ENCODE peak calls at places on chromosomes 16 and 17, in six cellular contexts. K, Q, X, B, T and W are unnamed samples.

GRCh38 chr16:52114414-52114813 is 432.5 kb downstream of the TOX3 start:
- DNase-seq in K (no peak), Q (no peak), X (peak; percentile 39), B (no peak), T (no peak), W (no peak)

GRCh38 chr16:1639840-1640239 is 27.7 kb downstream of the CRAMP1 start:
- DNase-seq in K (no peak), Q (no peak), X (no peak), B (no peak), T (no peak), W (no peak)

GRCh38 chr16:31033709-31034492 is 543 bp downstream of the STX4 start:
- DNase-seq in K (peak; percentile 92), Q (peak; percentile 66), X (peak; percentile 88), B (peak; percentile 76), T (peak; percentile 94), W (peak; percentile 63)

GRCh38 chr16:89044394-89045180 is 49.1 kb upstream of the ACSF3 start:
- DNase-seq in K (no peak), Q (no peak), X (no peak), B (no peak), T (peak; percentile 14), W (no peak)

GRCh38 chr17:54439816-54440215 is 460.8 kb upstream of the TOM1L1 start:
- DNase-seq in K (no peak), Q (no peak), X (no peak), B (no peak), T (no peak), W (no peak)

GRCh38 chr17:75115545-75115944 is 5.8 kb downstream of the ARMC7 start:
- DNase-seq in K (no peak), Q (no peak), X (no peak), B (no peak), T (no peak), W (no peak)

GRCh38 chr17:6569391-6570302 is 13.3 kb upstream of the PITPNM3 start:
- DNase-seq in K (no peak), Q (no peak), X (no peak), B (no peak), T (no peak), W (no peak)

GRCh38 chr17:27078296-27078695 is 215.6 kb upstream of the WSB1 start:
- DNase-seq in K (no peak), Q (no peak), X (no peak), B (no peak), T (no peak), W (no peak)

GRCh38 chr17:38898812-38899348 is 26.5 kb upstream of the LASP1NB start:
- DNase-seq in K (no peak), Q (no peak), X (peak; percentile 75), B (no peak), T (no peak), W (no peak)

GRCh38 chr16:67993207-67994036 is 5.9 kb downstream of the DPEP2 start:
- DNase-seq in K (peak; percentile 95), Q (peak; percentile 38), X (peak; percentile 23), B (peak; percentile 73), T (peak; percentile 88), W (peak; percentile 68)

GRCh38 chr17:74408830-74409229 is 23.1 kb upstream of the GPRC5C start:
- DNase-seq in K (no peak), Q (no peak), X (no peak), B (peak; percentile 48), T (no peak), W (no peak)

GRCh38 chr16:70250748-70251650 is 741 bp downstream of the EXOSC6 start:
- DNase-seq in K (peak; percentile 62), Q (peak; percentile 48), X (no peak), B (no peak), T (peak; percentile 55), W (peak; percentile 28)

GRCh38 chr16:25838724-25839186 is 147.0 kb downstream of the HS3ST4 start:
- DNase-seq in K (no peak), Q (peak; percentile 13), X (peak; percentile 60), B (peak; percentile 71), T (no peak), W (peak; percentile 71)

GRCh38 chr16:79194291-79194690 is 406.2 kb downstream of the MAF start:
- DNase-seq in K (no peak), Q (no peak), X (no peak), B (no peak), T (no peak), W (no peak)

GRCh38 chr16:84884311-84885023 is 64.7 kb downstream of the CRISPLD2 start:
- DNase-seq in K (no peak), Q (peak; percentile 34), X (no peak), B (no peak), T (peak; percentile 59), W (no peak)

GRCh38 chr16:9091867-9092281 is 430 bp downstream of the HAPSTR1 start:
- DNase-seq in K (no peak), Q (peak; percentile 58), X (no peak), B (no peak), T (peak; percentile 56), W (no peak)

GRCh38 chr17:82346342-82347300 is 12.4 kb upstream of the TEX19 start:
- DNase-seq in K (no peak), Q (no peak), X (no peak), B (no peak), T (no peak), W (no peak)

GRCh38 chr16:27177031-27177774 is 26.1 kb upstream of the KDM8 start:
- DNase-seq in K (no peak), Q (peak; percentile 60), X (peak; percentile 79), B (no peak), T (no peak), W (no peak)

GRCh38 chr17:78819402-78819801 is 21.2 kb downstream of the USP36 start:
- DNase-seq in K (no peak), Q (no peak), X (no peak), B (no peak), T (no peak), W (no peak)

GRCh38 chr17:43661699-43662431 is at the start of gene MEOX1:
- DNase-seq in K (no peak), Q (peak; percentile 69), X (peak; percentile 72), B (no peak), T (no peak), W (peak; percentile 57)

GRCh38 chr16:69859105-69859969 is 91.8 kb upstream of the CLEC18A start:
- DNase-seq in K (peak; percentile 50), Q (peak; percentile 19), X (peak; percentile 62), B (peak; percentile 16), T (peak; percentile 34), W (peak; percentile 62)

GRCh38 chr16:23595246-23595950 is 718 bp downstream of the NDUFAB1 start:
- DNase-seq in K (no peak), Q (no peak), X (no peak), B (no peak), T (no peak), W (no peak)

GRCh38 chr17:43431741-43432523 is 33.1 kb downstream of the ARL4D start:
- DNase-seq in K (no peak), Q (no peak), X (no peak), B (peak; percentile 95), T (peak; percentile 51), W (peak; percentile 77)

GRCh38 chr17:37187262-37187661 is 188.5 kb upstream of the C17orf78 start:
- DNase-seq in K (no peak), Q (no peak), X (peak; percentile 36), B (no peak), T (no peak), W (no peak)

GRCh38 chr17:69448431-69449102 is 34.1 kb downstream of the MAP2K6 start:
- DNase-seq in K (no peak), Q (no peak), X (no peak), B (no peak), T (no peak), W (no peak)

GRCh38 chr17:67606471-67606870 is 111.3 kb upstream of the NOL11 start:
- DNase-seq in K (no peak), Q (no peak), X (no peak), B (no peak), T (peak; percentile 41), W (peak; percentile 71)

GRCh38 chr16:15440852-15441251 is 6.5 kb downstream of the BMERB1 start:
- DNase-seq in K (no peak), Q (peak; percentile 54), X (peak; percentile 58), B (no peak), T (no peak), W (no peak)

GRCh38 chr16:67444259-67445125 is 13.6 kb downstream of the HSD11B2 start:
- DNase-seq in K (no peak), Q (no peak), X (peak; percentile 11), B (no peak), T (no peak), W (no peak)

GRCh38 chr17:80429356-80430275 is 14.6 kb downstream of the ENDOV start:
- DNase-seq in K (no peak), Q (no peak), X (no peak), B (no peak), T (peak; percentile 13), W (no peak)

GRCh38 chr16:35146031-35146710 is 1686.8 kb downstream of the TP53TG3F start:
- DNase-seq in K (no peak), Q (no peak), X (no peak), B (no peak), T (no peak), W (no peak)

GRCh38 chr17:40558300-40558584 is 7.0 kb downstream of the CCR7 start:
- DNase-seq in K (no peak), Q (no peak), X (no peak), B (no peak), T (no peak), W (no peak)

GRCh38 chr16:66776457-66776856 is 24.9 kb downstream of the TERB1 start:
- DNase-seq in K (no peak), Q (no peak), X (no peak), B (no peak), T (no peak), W (no peak)

GRCh38 chr17:17729620-17730249 is 48.5 kb downstream of the RAI1 start:
- DNase-seq in K (peak; percentile 81), Q (no peak), X (no peak), B (peak; percentile 48), T (no peak), W (peak; percentile 75)

GRCh38 chr17:78000351-78000750 is 41.8 kb downstream of the TNRC6C start:
- DNase-seq in K (no peak), Q (peak; percentile 2), X (peak; percentile 45), B (no peak), T (no peak), W (no peak)

GRCh38 chr16:49189286-49189685 is 92.4 kb downstream of the CBLN1 start:
- DNase-seq in K (no peak), Q (peak; percentile 11), X (peak; percentile 5), B (no peak), T (no peak), W (no peak)